ENCODE peak calls at places on chromosomes 3 and 15, in nine cellular contexts. E is cardiac fibroblast, J is NCI-H2107, S is MCF 10A, M is NCI-H146, V is GM10248, Y is left cardiac atrium, A is AG04449, Q is H4. N is an unnamed sample.

GRCh38 chr3:127037971-127038446 is 55.1 kb downstream of the PLXNA1 start:
- DNase-seq in E (no peak), Q (no peak), Y (peak), J (no peak), S (no peak), V (no peak), A (no peak), M (no peak), N (no peak)

GRCh38 chr3:115931581-115931980 is 308.3 kb downstream of the GAP43 start:
- DNase-seq in Q (no peak), E (no peak), Y (no peak), J (no peak), M (no peak), A (no peak), S (no peak), V (no peak), N (no peak)

GRCh38 chr15:94056314-94056713 is 175.0 kb upstream of the MCTP2 start:
- DNase-seq in E (no peak), S (peak), Q (peak), V (no peak), Y (no peak), J (no peak), M (no peak), A (peak), N (no peak)

GRCh38 chr3:136893848-136894443 is 31.9 kb downstream of the NCK1 start:
- DNase-seq in J (no peak), V (no peak), Y (no peak), E (peak), Q (peak), S (peak), M (no peak), A (peak), N (no peak)

GRCh38 chr15:74531144-74531811 is 9.7 kb upstream of the ARID3B start:
- DNase-seq in Y (no peak), E (peak), M (no peak), V (no peak), J (no peak), A (peak), S (no peak), Q (peak), N (no peak)

GRCh38 chr15:98981851-98982722 is 25.5 kb downstream of the PGPEP1L start:
- DNase-seq in M (no peak), J (no peak), A (no peak), E (no peak), S (no peak), V (no peak), Q (peak), Y (no peak), N (no peak)

GRCh38 chr15:77508541-77509505 is 88.1 kb downstream of the HMG20A start:
- DNase-seq in Q (no peak), J (no peak), M (no peak), V (no peak), E (peak), S (peak), Y (peak), A (no peak), N (no peak)

GRCh38 chr3:10198761-10199688 is 34.3 kb downstream of the IRAK2 start:
- DNase-seq in E (peak), V (peak), J (no peak), S (peak), A (peak), Q (no peak), M (no peak), Y (peak), N (no peak)

GRCh38 chr15:80234883-80235282 is 17.1 kb downstream of the CTXND1 start:
- DNase-seq in J (no peak), E (peak), S (peak), Y (peak), M (peak), V (peak), Q (no peak), A (no peak), N (no peak)

GRCh38 chr3:84836961-84837360 is 121.8 kb upstream of the CADM2 start:
- DNase-seq in Q (no peak), E (no peak), S (peak), J (peak), Y (no peak), V (no peak), M (peak), A (no peak), N (no peak)

GRCh38 chr3:114716916-114717315 is 423.1 kb downstream of the TIGIT start:
- DNase-seq in M (no peak), V (no peak), Y (no peak), A (no peak), Q (no peak), J (no peak), S (no peak), E (no peak), N (no peak)

GRCh38 chr15:31607656-31608055 is 281.0 kb downstream of the KLF13 start:
- DNase-seq in Q (no peak), V (no peak), A (no peak), Y (no peak), E (no peak), M (no peak), S (peak), J (no peak), N (no peak)

GRCh38 chr15:81182031-81182745 is 14.5 kb upstream of the IL16 start:
- DNase-seq in A (no peak), E (peak), V (no peak), S (no peak), J (no peak), Q (peak), Y (no peak), M (no peak), N (no peak)

GRCh38 chr3:177930771-177931170 is 605.5 kb upstream of the KCNMB2 start:
- DNase-seq in V (no peak), J (no peak), S (no peak), Q (no peak), E (no peak), A (no peak), Y (no peak), M (no peak), N (no peak)

GRCh38 chr3:56787784-56788256 is 13.9 kb downstream of the ARHGEF3 start:
- DNase-seq in J (no peak), Q (no peak), V (no peak), Y (no peak), E (no peak), M (no peak), S (no peak), A (no peak), N (no peak)

GRCh38 chr3:152611905-152612304 is 223.0 kb upstream of the P2RY1 start:
- DNase-seq in M (no peak), A (no peak), V (no peak), J (no peak), Y (no peak), E (no peak), S (no peak), Q (no peak), N (no peak)

GRCh38 chr3:15510493-15510892 is 11.0 kb downstream of the COLQ start:
- DNase-seq in M (no peak), Q (no peak), A (no peak), S (no peak), J (no peak), V (no peak), Y (no peak), E (no peak), N (no peak)

GRCh38 chr3:50662408-50662807 is 12.3 kb upstream of the DOCK3 start:
- DNase-seq in Y (no peak), V (no peak), A (no peak), M (no peak), J (no peak), Q (no peak), S (no peak), E (no peak), N (no peak)

GRCh38 chr15:58513008-58513407 is 81.2 kb downstream of the LIPC start:
- DNase-seq in M (no peak), Y (no peak), A (no peak), S (no peak), Q (no peak), E (no peak), J (no peak), V (no peak), N (no peak)

GRCh38 chr3:78390221-78390620 is 1350.3 kb downstream of the ROBO2 start:
- DNase-seq in A (no peak), E (no peak), J (no peak), Q (no peak), V (no peak), Y (no peak), M (no peak), S (no peak), N (no peak)

GRCh38 chr3:80769683-80770082 is 991.8 kb downstream of the GBE1 start:
- DNase-seq in A (no peak), V (no peak), M (no peak), Q (no peak), S (no peak), J (no peak), Y (no peak), E (no peak), N (no peak)

GRCh38 chr15:41493205-41493901 is at the start of gene ITPKA:
- DNase-seq in V (peak), Y (peak), E (peak), J (no peak), M (peak), S (peak), Q (peak), A (no peak), N (no peak)

GRCh38 chr3:188061133-188061532 is 92.8 kb upstream of the LPP start:
- DNase-seq in Q (peak), A (no peak), E (no peak), Y (no peak), M (no peak), V (no peak), S (peak), J (no peak), N (no peak)

GRCh38 chr15:22786868-22787698 is 639 bp downstream of the NIPA1 start:
- DNase-seq in S (peak), E (no peak), V (no peak), Q (no peak), Y (no peak), A (no peak), J (no peak), M (peak), N (no peak)

GRCh38 chr3:88005066-88005465 is 53.7 kb downstream of the CGGBP1 start:
- DNase-seq in J (no peak), E (peak), V (no peak), M (peak), S (peak), Q (peak), A (peak), Y (no peak), N (no peak)

GRCh38 chr15:85785887-85786777 is 8.6 kb downstream of the KLHL25 start:
- DNase-seq in E (peak), M (peak), S (peak), Q (peak), Y (peak), J (peak), A (no peak), V (no peak), N (no peak)

GRCh38 chr3:37935290-37935668 is 55.3 kb upstream of the VILL start:
- DNase-seq in Y (no peak), S (peak), E (peak), A (no peak), V (no peak), Q (no peak), J (no peak), M (no peak), N (no peak)

GRCh38 chr3:129317876-129318275 is 39.2 kb downstream of the HMCES start:
- DNase-seq in E (no peak), A (no peak), Y (no peak), S (no peak), M (no peak), Q (no peak), V (no peak), J (no peak), N (no peak)

GRCh38 chr3:9111349-9112265 is 137.8 kb downstream of the SRGAP3 start:
- DNase-seq in Q (no peak), M (no peak), S (no peak), A (no peak), V (no peak), E (peak), J (no peak), Y (peak), N (no peak)

GRCh38 chr3:8492744-8493511 is 8.7 kb upstream of the LMCD1 start:
- DNase-seq in A (no peak), Q (no peak), S (no peak), M (peak), V (no peak), E (no peak), J (no peak), Y (no peak), N (no peak)

GRCh38 chr15:68054658-68055223 is 626 bp downstream of the PIAS1 start:
- DNase-seq in V (no peak), M (peak), J (no peak), E (peak), A (no peak), S (peak), Q (no peak), Y (peak), N (no peak)

GRCh38 chr15:60667925-60668324 is 189.0 kb upstream of the ICE2 start:
- DNase-seq in J (no peak), E (no peak), Y (no peak), Q (no peak), S (no peak), A (no peak), V (no peak), M (no peak), N (no peak)

GRCh38 chr3:146715176-146715575 is 110.0 kb upstream of the PLSCR5 start:
- DNase-seq in J (no peak), M (no peak), Y (no peak), A (no peak), Q (no peak), V (no peak), E (peak), S (no peak), N (no peak)

GRCh38 chr15:101156509-101157159 is 95.2 kb downstream of the CHSY1 start:
- DNase-seq in Q (no peak), M (no peak), Y (no peak), E (no peak), J (no peak), S (no peak), A (no peak), V (peak), N (no peak)

N was measured in SIG-M5.